ENCODE peak calls at places on chromosomes 16 and 17, in four cellular contexts. K is uterus, U is GM23338, W is AG09309. O is an unnamed sample.

GRCh38 chr16:85399583-85400284 is 213.4 kb upstream of the GSE1 start:
- DNase-seq in K (no peak), W (no peak), U (no peak), O (peak; percentile 37)

GRCh38 chr16:84255050-84255810 is 15.4 kb upstream of the KCNG4 start:
- DNase-seq in K (no peak), W (no peak), U (no peak), O (no peak)

GRCh38 chr17:38449364-38449763 is 21.1 kb downstream of the ARHGAP23 start:
- DNase-seq in U (peak; percentile 64), W (no peak), K (no peak), O (no peak)

GRCh38 chr17:41655611-41656111 is 31.3 kb upstream of the KRT17 start:
- DNase-seq in U (peak; percentile 72), W (no peak), K (no peak), O (no peak)

GRCh38 chr16:31484491-31485171 is 1.7 kb downstream of the SLC5A2 start:
- DNase-seq in K (no peak), U (peak; percentile 65), W (no peak), O (no peak)

GRCh38 chr17:77555741-77556291 is 402.7 kb upstream of the TNRC6C start:
- DNase-seq in K (no peak), W (no peak), U (no peak), O (peak; percentile 71)

GRCh38 chr17:40453881-40454630 is 10.8 kb downstream of the IGFBP4 start:
- DNase-seq in U (no peak), W (no peak), K (peak; percentile 41), O (no peak)

GRCh38 chr16:49889725-49890397 is 33.9 kb upstream of the ZNF423 start:
- DNase-seq in U (no peak), W (no peak), K (no peak), O (no peak)

GRCh38 chr17:5032865-5033264 is 2.4 kb downstream of the SLC52A1 start:
- DNase-seq in K (no peak), U (no peak), W (no peak), O (no peak)
- TF ChIP-seq CTCF in K (no peak), U (no peak), W (no peak), O (no peak)

GRCh38 chr17:28488154-28488883 is 14.9 kb downstream of the SLC13A2 start:
- DNase-seq in K (no peak), U (no peak), W (no peak), O (no peak)
- TF ChIP-seq CTCF in K (no peak), U (no peak), W (no peak), O (no peak)

GRCh38 chr17:63434951-63435571 is 11.0 kb downstream of the CYB561 start:
- DNase-seq in K (peak; percentile 50), U (no peak), W (no peak), O (no peak)
- TF ChIP-seq CTCF in K (no peak), U (peak; percentile 56), W (peak; percentile 22), O (no peak)

DNA sequence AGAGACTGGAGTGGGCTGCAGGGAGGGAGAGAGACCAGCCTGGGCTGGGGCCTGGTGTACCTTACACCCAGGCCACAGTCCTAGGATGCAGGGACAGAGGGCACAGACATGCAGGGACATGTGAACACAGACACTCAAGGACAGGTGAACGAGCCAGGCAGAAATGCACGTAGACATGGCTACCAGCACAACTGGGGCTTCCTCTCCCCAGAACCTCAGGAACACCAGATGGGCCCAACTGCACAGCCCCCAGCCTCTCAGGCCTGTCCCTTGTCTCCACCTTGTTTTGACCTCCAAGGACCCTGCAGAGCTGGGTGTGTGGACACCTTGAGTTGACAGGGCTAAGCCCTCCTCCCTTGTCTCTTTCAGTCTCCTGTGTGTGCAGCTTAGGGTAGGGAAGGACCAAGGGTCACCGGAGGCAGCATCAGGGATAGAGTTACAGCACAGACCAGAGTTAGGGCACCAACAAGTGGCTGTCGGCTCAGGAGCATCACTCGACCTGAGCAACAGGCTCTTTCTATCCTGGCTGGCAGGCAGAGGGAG is 9.2 kb downstream of the SEZ6 start:
- DNase-seq in W (no peak), U (no peak), K (no peak), O (no peak)
- TF ChIP-seq CTCF in W (no peak), U (no peak), K (no peak), O (no peak)

DNA sequence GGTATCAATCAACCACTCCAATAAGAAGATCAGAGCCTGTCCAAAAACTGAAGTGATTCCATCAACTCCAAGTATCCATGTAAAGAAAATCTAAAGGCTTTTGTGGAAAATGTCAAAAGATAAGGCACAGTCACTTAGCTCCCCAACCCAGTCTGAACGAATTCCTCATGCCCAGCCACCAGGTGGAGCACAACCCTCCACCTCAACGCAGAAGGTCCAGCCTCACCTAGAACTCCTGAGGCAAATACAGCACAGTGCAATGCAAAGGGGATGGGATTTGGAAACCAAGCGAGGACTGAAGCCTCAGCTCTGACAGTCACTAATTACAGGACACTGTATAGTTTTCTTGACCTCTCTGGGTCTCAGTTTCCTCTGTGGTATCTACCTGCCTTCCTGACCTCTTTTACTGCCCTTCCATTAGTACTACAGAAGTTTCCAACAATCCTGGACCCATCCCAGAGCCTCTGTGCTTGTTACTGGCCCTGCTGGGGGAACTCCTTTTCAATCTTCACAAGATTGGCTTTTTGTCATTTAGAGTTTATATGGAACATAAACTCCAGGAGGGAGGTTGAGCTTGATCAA is 2.0 kb downstream of the NCBP3 start:
- DNase-seq in K (no peak), U (peak; percentile 81), W (no peak), O (no peak)
- TF ChIP-seq CTCF in K (no peak), U (peak; percentile 85), W (peak; percentile 74), O (no peak)

DNA sequence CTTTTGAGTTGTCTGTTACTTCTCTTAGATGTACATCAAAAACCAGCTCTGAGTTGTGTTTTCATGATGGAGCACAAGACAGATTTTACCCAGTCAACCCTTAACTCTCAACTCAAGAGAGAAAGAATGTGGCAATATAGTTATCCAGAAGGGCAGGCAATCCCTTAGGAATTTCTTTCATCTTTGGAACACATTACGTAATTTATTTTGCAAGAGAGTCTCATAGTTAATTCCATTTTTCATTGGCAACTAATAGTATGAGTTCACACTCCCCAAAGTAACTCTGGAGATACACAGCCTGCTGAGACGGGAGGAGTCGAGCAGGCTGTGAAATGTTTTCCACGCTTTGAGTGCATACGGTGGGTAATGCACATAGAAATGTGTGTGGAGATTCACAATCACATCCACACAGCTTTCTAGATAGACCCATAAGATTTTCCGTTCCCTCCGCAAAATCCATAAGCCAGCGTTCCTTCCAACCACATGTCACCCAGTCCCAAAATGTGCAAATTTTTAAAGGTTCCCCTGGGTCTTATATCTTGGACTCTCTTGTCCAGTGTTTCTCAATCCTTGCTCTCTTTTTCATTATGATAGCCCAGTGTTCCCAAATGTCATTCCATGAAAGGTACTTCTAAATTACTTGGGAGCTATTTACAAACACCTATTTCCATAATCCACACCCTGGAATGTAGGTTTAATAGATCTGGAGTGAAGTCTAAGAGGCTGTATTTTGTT is 8.4 kb upstream of the CDRT4 start:
- DNase-seq in W (peak; percentile 53), U (no peak), K (no peak), O (no peak)
- TF ChIP-seq CTCF in W (no peak), U (no peak), K (no peak), O (no peak)

DNA sequence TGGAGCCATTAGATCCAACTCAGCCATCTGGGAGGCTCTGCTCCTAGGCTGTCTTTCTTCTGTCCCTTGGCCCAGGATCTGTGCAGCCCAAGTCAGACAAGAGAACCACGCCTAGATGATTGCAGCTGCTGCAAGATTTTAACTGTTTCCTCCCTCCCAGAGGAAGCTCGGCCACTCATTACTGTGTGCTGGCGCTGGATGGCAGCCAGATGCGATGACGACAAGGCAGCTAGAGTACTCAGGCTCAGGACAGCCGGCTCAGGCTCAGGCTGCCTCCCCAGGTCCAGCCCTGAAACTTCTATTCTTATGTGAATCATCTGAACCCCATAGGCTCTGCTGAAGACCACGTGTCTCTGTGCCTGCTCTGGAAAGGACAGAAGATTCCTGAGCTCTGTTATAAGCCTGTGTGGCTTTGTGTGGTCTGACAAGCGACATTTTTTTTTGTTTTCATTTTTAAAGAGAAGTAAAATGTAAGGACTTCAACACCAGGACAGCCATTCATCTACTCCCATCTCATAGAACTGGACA is 32.1 kb upstream of the FBXW10B start:
- DNase-seq in W (peak; percentile 93), K (peak; percentile 91), U (peak; percentile 67), O (peak; percentile 83)
- TF ChIP-seq CTCF in W (no peak), K (no peak), U (no peak), O (no peak)

O was measured in mesothelial cell of epicardium.